ENCODE peak calls at places on chromosomes 3 and 15, in six cellular contexts. G is COR-L47, D is hypothalamus, F is lung, V is upper lobe of left lung, C is HFFc6. J is an unnamed sample.

GRCh38 chr3:129226374-129226773 is 23.0 kb upstream of the COPG1 start:
- DNase-seq in V (peak), F (peak), G (no peak), D (peak), C (peak), J (no peak)

GRCh38 chr15:58608129-58608590 is 141.3 kb downstream of the ADAM10 start:
- DNase-seq in G (no peak), F (no peak), V (no peak), C (peak), D (no peak), J (no peak)

GRCh38 chr3:58334013-58334321 is 1.3 kb downstream of the PXK start:
- DNase-seq in G (no peak), V (no peak), F (no peak), D (peak), C (no peak), J (no peak)

GRCh38 chr3:180085122-180085710 is 48.5 kb upstream of the PEX5L start:
- DNase-seq in C (no peak), G (peak), F (no peak), D (no peak), V (no peak), J (no peak)

GRCh38 chr3:124492824-124493223 is 237.4 kb upstream of the UMPS start:
- DNase-seq in G (peak), D (peak), C (peak), V (no peak), F (peak), J (no peak)

GRCh38 chr3:171935261-171936123 is 92.3 kb downstream of the TMEM212 start:
- DNase-seq in G (no peak), D (no peak), C (no peak), V (no peak), F (no peak), J (no peak)

GRCh38 chr15:64229129-64229724 is 66.4 kb upstream of the PPIB start:
- DNase-seq in C (no peak), G (no peak), D (no peak), F (no peak), V (no peak), J (no peak)

GRCh38 chr15:100572362-100572983 is 29.5 kb downstream of the LINS1 start:
- DNase-seq in F (no peak), G (no peak), V (no peak), C (peak), D (no peak), J (no peak)